ENCODE peak calls at places on chromosome 12, in five cellular contexts. One of them, this sample, is unnamed.

GRCh38 chr12:108055135-108055534 is 74.0 kb upstream of the WSCD2 start:
- DNase-seq in OCI-LY7: no peak
- DNase-seq in mesothelial cell of epicardium: no peak
- DNase-seq in foreskin fibroblast: no peak
- DNase-seq in mammary epithelial cell: no peak
- DNase-seq in this sample: no peak

GRCh38 chr12:45762185-45763110 is 32.9 kb downstream of the ARID2 start:
- DNase-seq in mammary epithelial cell: peak; percentile 60
- DNase-seq in OCI-LY7: peak; percentile 26
- DNase-seq in foreskin fibroblast: peak; percentile 70
- DNase-seq in mesothelial cell of epicardium: no peak
- DNase-seq in this sample: no peak

GRCh38 chr12:49750027-49750977 is 8.9 kb downstream of the TMBIM6 start:
- DNase-seq in mammary epithelial cell: peak; percentile 90
- DNase-seq in OCI-LY7: peak; percentile 44
- DNase-seq in mesothelial cell of epicardium: no peak
- DNase-seq in foreskin fibroblast: peak; percentile 86
- DNase-seq in this sample: no peak

GRCh38 chr12:480831-481230 is 21.1 kb downstream of the B4GALNT3 start:
- DNase-seq in mammary epithelial cell: no peak
- DNase-seq in mesothelial cell of epicardium: no peak
- DNase-seq in foreskin fibroblast: no peak
- DNase-seq in OCI-LY7: no peak
- DNase-seq in this sample: no peak

GRCh38 chr12:128040971-128041370 is 226.0 kb upstream of the TMEM132C start:
- DNase-seq in mesothelial cell of epicardium: no peak
- DNase-seq in mammary epithelial cell: no peak
- DNase-seq in OCI-LY7: no peak
- DNase-seq in foreskin fibroblast: no peak
- DNase-seq in this sample: no peak

GRCh38 chr12:93786669-93787397 is 109.7 kb downstream of the CRADD start:
- DNase-seq in OCI-LY7: no peak
- DNase-seq in foreskin fibroblast: peak; percentile 23
- DNase-seq in mesothelial cell of epicardium: no peak
- DNase-seq in mammary epithelial cell: no peak
- DNase-seq in this sample: no peak

GRCh38 chr12:59357811-59358210 is 238.0 kb upstream of the SLC16A7 start:
- DNase-seq in foreskin fibroblast: peak; percentile 7
- DNase-seq in mammary epithelial cell: peak; percentile 41
- DNase-seq in OCI-LY7: no peak
- DNase-seq in mesothelial cell of epicardium: no peak
- DNase-seq in this sample: peak; percentile 2

GRCh38 chr12:19129486-19130223 is at the start of gene PLEKHA5:
- DNase-seq in mammary epithelial cell: peak; percentile 63
- DNase-seq in foreskin fibroblast: peak; percentile 91
- DNase-seq in OCI-LY7: no peak
- DNase-seq in mesothelial cell of epicardium: peak; percentile 56
- DNase-seq in this sample: peak; percentile 79

GRCh38 chr12:112216223-112216622 is 90.9 kb downstream of the TRAFD1 start:
- DNase-seq in mesothelial cell of epicardium: no peak
- DNase-seq in mammary epithelial cell: no peak
- DNase-seq in foreskin fibroblast: no peak
- DNase-seq in OCI-LY7: no peak
- DNase-seq in this sample: no peak

GRCh38 chr12:124411291-124411878 is 116.5 kb downstream of the RFLNA start:
- DNase-seq in mammary epithelial cell: peak; percentile 87
- DNase-seq in OCI-LY7: no peak
- DNase-seq in mesothelial cell of epicardium: no peak
- DNase-seq in foreskin fibroblast: peak; percentile 97
- DNase-seq in this sample: peak; percentile 52

GRCh38 chr12:69880566-69880965 is 55.5 kb downstream of the MYRFL start:
- DNase-seq in OCI-LY7: peak; percentile 28
- DNase-seq in mesothelial cell of epicardium: no peak
- DNase-seq in foreskin fibroblast: no peak
- DNase-seq in mammary epithelial cell: peak; percentile 6
- DNase-seq in this sample: no peak

GRCh38 chr12:51082561-51083139 is 746 bp downstream of the CSRNP2 start:
- DNase-seq in OCI-LY7: peak; percentile 43
- DNase-seq in mesothelial cell of epicardium: no peak
- DNase-seq in foreskin fibroblast: peak; percentile 59
- DNase-seq in mammary epithelial cell: peak; percentile 46
- DNase-seq in this sample: no peak

GRCh38 chr12:67111182-67111581 is 158.0 kb upstream of the CAND1 start:
- DNase-seq in mesothelial cell of epicardium: no peak
- DNase-seq in mammary epithelial cell: no peak
- DNase-seq in foreskin fibroblast: no peak
- DNase-seq in OCI-LY7: no peak
- DNase-seq in this sample: no peak

GRCh38 chr12:59689776-59690175 is 93.9 kb downstream of the SLC16A7 start:
- DNase-seq in foreskin fibroblast: peak; percentile 50
- DNase-seq in OCI-LY7: no peak
- DNase-seq in mesothelial cell of epicardium: no peak
- DNase-seq in mammary epithelial cell: no peak
- DNase-seq in this sample: no peak

GRCh38 chr12:1533205-1533601 is 61.2 kb downstream of the FBXL14 start:
- DNase-seq in foreskin fibroblast: peak; percentile 63
- DNase-seq in OCI-LY7: peak; percentile 78
- DNase-seq in mammary epithelial cell: no peak
- DNase-seq in mesothelial cell of epicardium: no peak
- DNase-seq in this sample: no peak

GRCh38 chr12:98572010-98572409 is 21.5 kb upstream of the SLC25A3 start:
- DNase-seq in foreskin fibroblast: no peak
- DNase-seq in mammary epithelial cell: no peak
- DNase-seq in mesothelial cell of epicardium: no peak
- DNase-seq in OCI-LY7: peak; percentile 28
- DNase-seq in this sample: no peak

GRCh38 chr12:48542300-48542928 is 17.0 kb downstream of the OR8S1 start:
- DNase-seq in mesothelial cell of epicardium: no peak
- DNase-seq in OCI-LY7: peak; percentile 20
- DNase-seq in foreskin fibroblast: peak; percentile 64
- DNase-seq in mammary epithelial cell: peak; percentile 42
- DNase-seq in this sample: peak; percentile 21
- TF ChIP-seq CTCF in mesothelial cell of epicardium: no peak
- TF ChIP-seq CTCF in OCI-LY7: peak; percentile 76
- TF ChIP-seq CTCF in foreskin fibroblast: peak; percentile 75
- TF ChIP-seq CTCF in mammary epithelial cell: peak; percentile 93
- TF ChIP-seq CTCF in this sample: peak; percentile 43

GRCh38 chr12:55194382-55194781 is 26.4 kb upstream of the OR10A7 start:
- DNase-seq in OCI-LY7: no peak
- DNase-seq in mesothelial cell of epicardium: no peak
- DNase-seq in mammary epithelial cell: no peak
- DNase-seq in foreskin fibroblast: no peak
- DNase-seq in this sample: no peak
- TF ChIP-seq CTCF in OCI-LY7: no peak
- TF ChIP-seq CTCF in mesothelial cell of epicardium: no peak
- TF ChIP-seq CTCF in mammary epithelial cell: no peak
- TF ChIP-seq CTCF in foreskin fibroblast: no peak
- TF ChIP-seq CTCF in this sample: no peak

DNA sequence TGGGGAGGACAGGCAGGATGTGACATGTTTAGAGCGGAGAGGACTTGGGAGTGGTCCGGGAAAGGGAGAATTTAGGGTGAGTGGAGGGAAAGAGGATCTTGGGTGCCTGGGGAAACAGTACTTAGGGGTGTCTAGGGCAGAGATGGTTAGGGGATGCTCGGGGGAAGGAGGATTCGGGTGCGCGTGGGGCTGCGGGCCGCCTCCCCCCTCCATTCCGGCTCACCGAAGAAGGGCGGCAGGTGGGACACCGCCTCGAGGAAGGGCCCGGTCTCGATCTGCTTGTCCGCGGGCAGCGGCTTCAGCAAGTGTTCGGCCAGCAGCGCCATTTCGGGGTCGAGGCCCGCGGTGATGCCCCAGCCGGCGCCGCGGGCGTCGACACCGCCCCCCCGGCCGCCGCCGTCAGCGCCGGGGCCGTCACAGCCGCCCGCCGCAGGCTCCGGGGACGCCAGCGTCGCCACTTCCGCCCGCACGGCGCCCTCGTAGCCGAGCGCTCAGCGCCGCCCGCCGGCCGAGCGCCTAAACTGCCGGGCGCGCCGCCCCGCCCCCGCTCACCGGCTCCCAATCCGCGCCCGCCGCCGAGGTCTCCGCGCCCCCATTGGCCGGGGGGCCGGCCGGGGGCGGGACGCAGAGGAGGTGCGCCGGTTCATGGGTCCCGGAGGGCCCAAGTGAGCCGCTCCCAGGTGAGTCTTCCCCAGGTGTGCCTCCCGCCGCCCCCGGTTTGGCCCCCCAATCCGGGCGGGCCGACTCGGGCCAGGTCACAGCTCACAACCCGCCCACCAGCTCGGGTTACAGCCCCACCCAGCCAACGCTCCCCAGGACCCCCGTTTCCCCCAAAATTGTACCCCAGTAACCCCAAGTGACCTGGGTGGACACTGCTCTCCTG is at the start of gene GLTP:
- DNase-seq in mesothelial cell of epicardium: peak; percentile 82
- DNase-seq in mammary epithelial cell: peak; percentile 83
- DNase-seq in OCI-LY7: peak; percentile 94
- DNase-seq in foreskin fibroblast: peak; percentile 95
- DNase-seq in this sample: peak; percentile 90
- TF ChIP-seq CTCF in mesothelial cell of epicardium: peak; percentile 23
- TF ChIP-seq CTCF in mammary epithelial cell: peak; percentile 41
- TF ChIP-seq CTCF in OCI-LY7: peak; percentile 57
- TF ChIP-seq CTCF in foreskin fibroblast: no peak
- TF ChIP-seq CTCF in this sample: no peak

DNA sequence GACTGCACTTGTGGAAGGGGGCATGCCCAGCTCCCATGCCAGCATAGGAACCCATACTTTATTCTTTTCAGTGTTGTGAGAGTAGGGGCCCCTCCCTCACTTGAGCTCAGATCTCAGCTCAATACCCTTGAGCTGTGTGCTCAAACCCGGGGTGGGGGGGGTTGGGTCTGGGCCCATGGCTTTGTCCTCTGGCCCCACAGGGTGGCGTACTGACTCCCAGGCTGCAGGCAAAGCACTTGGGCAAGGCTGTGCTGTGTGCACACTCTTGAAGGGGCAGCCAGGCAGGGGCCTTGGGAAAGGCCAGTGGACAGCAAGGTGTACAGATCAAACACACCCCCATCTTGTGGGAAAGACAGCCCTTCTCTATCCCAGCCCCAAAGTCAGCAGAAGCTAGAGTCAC is 81.8 kb downstream of the WIF1 start:
- DNase-seq in mesothelial cell of epicardium: no peak
- DNase-seq in foreskin fibroblast: no peak
- DNase-seq in OCI-LY7: no peak
- DNase-seq in mammary epithelial cell: no peak
- DNase-seq in this sample: no peak
- TF ChIP-seq CTCF in mesothelial cell of epicardium: no peak
- TF ChIP-seq CTCF in foreskin fibroblast: no peak
- TF ChIP-seq CTCF in OCI-LY7: no peak
- TF ChIP-seq CTCF in mammary epithelial cell: no peak
- TF ChIP-seq CTCF in this sample: no peak